ENCODE peak calls at places on chromosomes 11 and 22, in eight cellular contexts. D, W, E, X, Y, G, I and R are unnamed samples.
A peak's percentile ranks its signal among the peaks of the same experiment; 100 is the strongest.

GRCh38 chr11:1747753-1748466 is 2.5 kb downstream of the IFITM10 start:
- DNase-seq in G (no peak), X (no peak), I (no peak), E (no peak), Y (no peak), W (no peak), D (no peak), R (no peak)

GRCh38 chr11:90704510-90704909 is 481.7 kb upstream of the CHORDC1 start:
- DNase-seq in G (no peak), E (no peak), Y (no peak), D (no peak), W (no peak), I (no peak), X (no peak), R (no peak)

GRCh38 chr11:66313321-66314185 is 3.3 kb downstream of the CD248 start:
- DNase-seq in W (peak; percentile 54), G (no peak), Y (no peak), I (no peak), E (peak; percentile 50), D (no peak), X (no peak), R (peak; percentile 59)

GRCh38 chr11:110896358-110896757 is 184.1 kb upstream of the ARHGAP20 start:
- DNase-seq in E (peak; percentile 86), X (no peak), W (peak; percentile 74), G (no peak), D (peak; percentile 84), Y (peak; percentile 28), I (no peak), R (peak; percentile 93)

GRCh38 chr22:50698546-50698945 is 25.9 kb downstream of the SHANK3 start:
- DNase-seq in E (no peak), I (no peak), D (no peak), Y (no peak), X (no peak), G (peak; percentile 54), W (no peak), R (no peak)

GRCh38 chr11:76229690-76230240 is 23.5 kb upstream of the WNT11 start:
- DNase-seq in E (no peak), G (no peak), D (no peak), X (no peak), Y (no peak), W (no peak), I (no peak), R (no peak)

GRCh38 chr22:49957826-49958461 is 2.6 kb upstream of the PIM3 start:
- DNase-seq in Y (no peak), E (no peak), D (no peak), I (no peak), G (no peak), X (no peak), W (no peak), R (no peak)

GRCh38 chr11:122733301-122733686 is 77.8 kb downstream of the UBASH3B start:
- DNase-seq in D (peak; percentile 83), I (no peak), X (no peak), E (peak; percentile 94), Y (no peak), W (peak; percentile 87), G (no peak), R (peak; percentile 64)

GRCh38 chr22:47602732-47603131 is 840.3 kb downstream of the TBC1D22A start:
- DNase-seq in W (no peak), D (no peak), E (no peak), X (no peak), G (no peak), I (no peak), Y (no peak), R (no peak)

GRCh38 chr22:48222742-48223487 is 1460.5 kb downstream of the TBC1D22A start:
- DNase-seq in X (no peak), I (no peak), Y (no peak), G (no peak), W (no peak), E (no peak), D (no peak), R (no peak)

GRCh38 chr11:10581481-10582019 is 13.1 kb upstream of the LYVE1 start:
- DNase-seq in E (peak; percentile 41), I (no peak), W (peak; percentile 13), X (no peak), D (no peak), Y (no peak), G (peak; percentile 66), R (peak; percentile 44)

GRCh38 chr11:77126156-77126775 is 1.8 kb upstream of the MYO7A start:
- DNase-seq in W (no peak), I (no peak), D (no peak), G (no peak), X (no peak), Y (no peak), E (no peak), R (no peak)

GRCh38 chr11:20023082-20023426 is 137.2 kb downstream of the DBX1 start:
- DNase-seq in X (no peak), Y (no peak), E (no peak), D (no peak), W (no peak), I (no peak), G (no peak), R (no peak)

GRCh38 chr11:20022363-20023081 is 137.8 kb downstream of the DBX1 start:
- DNase-seq in X (no peak), W (peak; percentile 79), E (peak; percentile 61), Y (no peak), D (peak; percentile 76), I (no peak), G (no peak), R (peak; percentile 24)

GRCh38 chr11:20021771-20022362 is 138.4 kb downstream of the DBX1 start:
- DNase-seq in I (no peak), Y (no peak), D (no peak), X (no peak), W (peak; percentile 11), G (no peak), E (no peak), R (no peak)

GRCh38 chr11:20025331-20025840 is 134.9 kb downstream of the DBX1 start:
- DNase-seq in D (no peak), G (no peak), X (no peak), I (no peak), W (no peak), Y (no peak), E (no peak), R (no peak)

GRCh38 chr11:20024172-20024935 is 135.9 kb downstream of the DBX1 start:
- DNase-seq in W (no peak), E (no peak), Y (no peak), X (no peak), G (no peak), I (no peak), D (no peak), R (no peak)
- H3K4me3 ChIP-seq in W (peak overlapping the region; percentile 52), E (no peak overlapping the region), Y (no peak overlapping the region), X (no peak overlapping the region), G (no peak overlapping the region), I (no peak overlapping the region), D (peak overlapping the region; percentile 52), R (no peak overlapping the region)

DNA sequence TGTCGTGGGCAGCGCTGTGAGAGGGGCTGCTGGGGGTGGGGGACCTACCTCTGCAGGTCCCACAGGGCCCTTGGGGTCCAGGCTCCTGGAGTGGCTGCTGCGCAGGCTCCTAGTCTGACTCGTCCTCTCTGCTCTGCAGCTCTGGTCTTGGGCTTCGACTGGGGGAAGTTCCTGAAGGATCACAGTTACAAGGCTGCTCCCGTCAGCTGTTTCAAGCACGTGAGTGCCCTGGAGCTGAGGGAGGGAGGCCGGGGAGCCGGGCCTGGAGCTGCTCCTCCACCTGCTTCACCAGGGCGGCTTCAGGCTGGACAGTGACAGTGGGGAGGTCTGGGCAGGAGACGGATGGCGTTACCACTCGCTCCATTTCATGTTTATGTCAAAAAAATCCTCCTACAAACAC is 11.9 kb downstream of the L3MBTL2 start:
- DNase-seq in E (no peak), G (no peak), I (no peak), Y (no peak), W (peak; percentile 40), X (no peak), D (no peak), R (peak; percentile 28)
- H3K4me3 ChIP-seq in E (peak overlapping the region; percentile 42), G (peak overlapping the region; percentile 40), I (no peak overlapping the region), Y (peak overlapping the region; percentile 7), W (no peak overlapping the region), X (peak overlapping the region; percentile 30), D (no peak overlapping the region), R (no peak overlapping the region)

DNA sequence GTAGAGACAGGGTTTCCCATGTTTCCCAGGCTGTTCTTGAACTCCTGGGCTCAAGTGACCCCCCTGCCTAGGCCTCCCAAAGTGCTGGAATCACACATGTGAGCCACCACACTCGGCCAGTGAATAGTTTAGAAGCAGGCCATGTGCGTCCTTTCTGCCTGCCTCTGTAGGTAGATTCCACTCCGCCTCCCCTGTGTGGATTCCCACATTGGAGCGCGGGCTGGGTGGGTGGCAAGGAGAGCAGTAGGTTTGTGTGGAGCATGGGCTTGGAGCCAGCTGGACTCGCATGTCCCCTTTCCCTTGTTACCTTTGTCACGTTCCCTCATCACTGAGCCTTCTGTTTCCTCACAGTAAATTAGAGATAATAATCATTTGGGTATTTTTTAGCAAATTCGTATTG is 21.7 kb downstream of the PPFIA1 start:
- DNase-seq in W (no peak), I (no peak), Y (no peak), E (no peak), X (no peak), D (no peak), G (no peak), R (no peak)
- H3K4me3 ChIP-seq in W (no peak overlapping the region), I (no peak overlapping the region), Y (no peak overlapping the region), E (no peak overlapping the region), X (no peak overlapping the region), D (no peak overlapping the region), G (no peak overlapping the region), R (no peak overlapping the region)

GRCh38 chr11:64990222-64990918 is 6.4 kb downstream of the BATF2 start:
- DNase-seq in D (no peak), Y (no peak), G (peak; percentile 75), W (peak; percentile 72), E (peak; percentile 33), X (no peak), I (no peak), R (peak; percentile 4)
- H3K4me3 ChIP-seq in D (no peak overlapping the region), Y (no peak overlapping the region), G (peak overlapping the region; percentile 41), W (no peak overlapping the region), E (no peak overlapping the region), X (no peak overlapping the region), I (no peak overlapping the region), R (no peak overlapping the region)